ENCODE peak calls at places on chromosomes 5 and 9, in five cellular contexts. One of them, this sample, is unnamed.

GRCh38 chr9:78902051-78902450 is 605.1 kb downstream of the PSAT1 start:
- DNase-seq in PC-3: no peak
- DNase-seq in dorsolateral prefrontal cortex: no peak
- DNase-seq in psoas muscle: no peak
- DNase-seq in thoracic aorta: no peak
- DNase-seq in this sample: no peak

GRCh38 chr5:108747111-108748009 is at the start of gene FER:
- DNase-seq in PC-3: peak; percentile 93
- DNase-seq in dorsolateral prefrontal cortex: no peak
- DNase-seq in psoas muscle: no peak
- DNase-seq in thoracic aorta: no peak
- DNase-seq in this sample: peak; percentile 46

GRCh38 chr5:68242743-68243142 is 27.2 kb downstream of the PIK3R1 start:
- DNase-seq in PC-3: no peak
- DNase-seq in dorsolateral prefrontal cortex: no peak
- DNase-seq in psoas muscle: no peak
- DNase-seq in thoracic aorta: no peak
- DNase-seq in this sample: no peak

GRCh38 chr5:56026863-56027300 is 32.1 kb upstream of the IL6ST start:
- DNase-seq in PC-3: peak; percentile 76
- DNase-seq in dorsolateral prefrontal cortex: no peak
- DNase-seq in psoas muscle: no peak
- DNase-seq in thoracic aorta: no peak
- DNase-seq in this sample: peak; percentile 64

GRCh38 chr5:110088676-110089436 is 399.1 kb downstream of the MAN2A1 start:
- DNase-seq in PC-3: no peak
- DNase-seq in dorsolateral prefrontal cortex: no peak
- DNase-seq in psoas muscle: no peak
- DNase-seq in thoracic aorta: no peak
- DNase-seq in this sample: no peak

GRCh38 chr9:79446540-79447307 is 125.0 kb upstream of the TLE4 start:
- DNase-seq in PC-3: no peak
- DNase-seq in dorsolateral prefrontal cortex: no peak
- DNase-seq in psoas muscle: no peak
- DNase-seq in thoracic aorta: no peak
- DNase-seq in this sample: no peak

GRCh38 chr9:33430942-33431341 is 16.5 kb downstream of the AQP3 start:
- DNase-seq in PC-3: no peak
- DNase-seq in dorsolateral prefrontal cortex: no peak
- DNase-seq in psoas muscle: no peak
- DNase-seq in thoracic aorta: no peak
- DNase-seq in this sample: no peak

GRCh38 chr9:99360026-99360425 is 137.9 kb downstream of the SEC61B start:
- DNase-seq in PC-3: no peak
- DNase-seq in dorsolateral prefrontal cortex: no peak
- DNase-seq in psoas muscle: no peak
- DNase-seq in thoracic aorta: no peak
- DNase-seq in this sample: no peak

GRCh38 chr5:56259002-56259511 is 25.9 kb upstream of the ANKRD55 start:
- DNase-seq in PC-3: peak; percentile 54
- DNase-seq in dorsolateral prefrontal cortex: no peak
- DNase-seq in psoas muscle: no peak
- DNase-seq in thoracic aorta: no peak
- DNase-seq in this sample: peak; percentile 63

GRCh38 chr5:180050106-180050929 is 21.2 kb downstream of the RNF130 start:
- DNase-seq in PC-3: no peak
- DNase-seq in dorsolateral prefrontal cortex: no peak
- DNase-seq in psoas muscle: no peak
- DNase-seq in thoracic aorta: no peak
- DNase-seq in this sample: no peak

GRCh38 chr5:180056153-180056552 is 15.4 kb downstream of the RNF130 start:
- DNase-seq in PC-3: peak; percentile 8
- DNase-seq in dorsolateral prefrontal cortex: no peak
- DNase-seq in psoas muscle: no peak
- DNase-seq in thoracic aorta: no peak
- DNase-seq in this sample: no peak

GRCh38 chr5:180052211-180052818 is 19.2 kb downstream of the RNF130 start:
- DNase-seq in PC-3: no peak
- DNase-seq in dorsolateral prefrontal cortex: no peak
- DNase-seq in psoas muscle: no peak
- DNase-seq in thoracic aorta: no peak
- DNase-seq in this sample: no peak

GRCh38 chr5:180054226-180054625 is 17.3 kb downstream of the RNF130 start:
- DNase-seq in PC-3: no peak
- DNase-seq in dorsolateral prefrontal cortex: no peak
- DNase-seq in psoas muscle: no peak
- DNase-seq in thoracic aorta: no peak
- DNase-seq in this sample: no peak

DNA sequence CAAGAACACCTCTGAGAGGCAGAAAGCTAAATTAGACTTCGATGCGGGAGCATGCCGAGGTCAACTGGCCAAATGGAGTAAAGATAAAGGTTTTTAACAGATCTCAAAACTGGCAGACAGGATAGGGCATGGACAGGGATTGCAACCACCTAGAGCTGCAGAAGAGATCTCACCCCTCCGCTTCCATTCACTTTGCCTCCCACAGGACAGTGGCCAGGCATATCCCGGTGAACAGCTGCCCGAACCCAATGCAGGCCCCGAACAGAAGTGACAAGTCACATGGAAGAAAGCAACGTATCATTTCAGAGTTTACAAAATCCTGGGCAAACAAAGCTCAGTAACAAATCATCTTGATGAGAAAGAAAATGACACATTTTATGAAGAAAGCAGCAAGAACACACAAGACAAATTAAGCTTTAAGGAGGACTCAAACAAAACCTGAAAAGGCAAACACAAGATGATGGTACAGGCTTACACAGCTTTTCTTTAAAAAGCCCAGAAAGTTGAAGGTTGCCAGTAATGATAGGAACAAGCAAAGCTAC is 18.4 kb downstream of the RNF130 start:
- DNase-seq in PC-3: no peak
- DNase-seq in dorsolateral prefrontal cortex: no peak
- DNase-seq in psoas muscle: no peak
- DNase-seq in thoracic aorta: no peak
- DNase-seq in this sample: no peak
- H3K4me3 ChIP-seq in PC-3: no peak overlapping the region
- H3K4me3 ChIP-seq in dorsolateral prefrontal cortex: no peak overlapping the region
- H3K4me3 ChIP-seq in psoas muscle: no peak overlapping the region
- H3K4me3 ChIP-seq in thoracic aorta: no peak overlapping the region
- H3K4me3 ChIP-seq in this sample: no peak overlapping the region

GRCh38 chr5:15286659-15287058 is 213.3 kb upstream of the FBXL7 start:
- DNase-seq in PC-3: no peak
- DNase-seq in dorsolateral prefrontal cortex: no peak
- DNase-seq in psoas muscle: no peak
- DNase-seq in thoracic aorta: no peak
- DNase-seq in this sample: no peak

GRCh38 chr5:15285901-15286583 is 213.9 kb upstream of the FBXL7 start:
- DNase-seq in PC-3: no peak
- DNase-seq in dorsolateral prefrontal cortex: no peak
- DNase-seq in psoas muscle: no peak
- DNase-seq in thoracic aorta: no peak
- DNase-seq in this sample: no peak

GRCh38 chr5:15290953-15291352 is 209.0 kb upstream of the FBXL7 start:
- DNase-seq in PC-3: peak; percentile 7
- DNase-seq in dorsolateral prefrontal cortex: no peak
- DNase-seq in psoas muscle: no peak
- DNase-seq in thoracic aorta: no peak
- DNase-seq in this sample: no peak
- TF ChIP-seq CTCF in PC-3: peak; percentile 16
- TF ChIP-seq CTCF in dorsolateral prefrontal cortex: no peak
- TF ChIP-seq CTCF in psoas muscle: no peak
- TF ChIP-seq CTCF in thoracic aorta: no peak
- TF ChIP-seq CTCF in this sample: peak; percentile 37

GRCh38 chr5:141362719-141363118 is 1.2 kb upstream of the PCDHGA5 start:
- DNase-seq in PC-3: no peak
- DNase-seq in dorsolateral prefrontal cortex: no peak
- DNase-seq in psoas muscle: no peak
- DNase-seq in thoracic aorta: no peak
- DNase-seq in this sample: no peak
- H3K4me3 ChIP-seq in PC-3: no peak overlapping the region
- H3K4me3 ChIP-seq in dorsolateral prefrontal cortex: no peak overlapping the region
- H3K4me3 ChIP-seq in psoas muscle: no peak overlapping the region
- H3K4me3 ChIP-seq in thoracic aorta: no peak overlapping the region
- H3K4me3 ChIP-seq in this sample: no peak overlapping the region

GRCh38 chr5:88113429-88113828 is 155.2 kb downstream of the TMEM161B start:
- DNase-seq in PC-3: no peak
- DNase-seq in dorsolateral prefrontal cortex: no peak
- DNase-seq in psoas muscle: no peak
- DNase-seq in thoracic aorta: no peak
- DNase-seq in this sample: no peak
- TF ChIP-seq CTCF in PC-3: peak; percentile 17
- TF ChIP-seq CTCF in dorsolateral prefrontal cortex: no peak
- TF ChIP-seq CTCF in psoas muscle: no peak
- TF ChIP-seq CTCF in thoracic aorta: no peak
- TF ChIP-seq CTCF in this sample: no peak

GRCh38 chr9:121569266-121569648 is 69.6 kb upstream of the GGTA1 start:
- DNase-seq in PC-3: no peak
- DNase-seq in dorsolateral prefrontal cortex: no peak
- DNase-seq in psoas muscle: no peak
- DNase-seq in thoracic aorta: no peak
- DNase-seq in this sample: no peak

GRCh38 chr9:121568541-121569265 is 69.1 kb upstream of the GGTA1 start:
- DNase-seq in PC-3: no peak
- DNase-seq in dorsolateral prefrontal cortex: no peak
- DNase-seq in psoas muscle: peak; percentile 49
- DNase-seq in thoracic aorta: no peak
- DNase-seq in this sample: peak; percentile 16

GRCh38 chr9:121568101-121568460 is 68.4 kb upstream of the GGTA1 start:
- DNase-seq in PC-3: no peak
- DNase-seq in dorsolateral prefrontal cortex: no peak
- DNase-seq in psoas muscle: no peak
- DNase-seq in thoracic aorta: no peak
- DNase-seq in this sample: no peak

GRCh38 chr9:121566401-121567141 is 66.9 kb upstream of the GGTA1 start:
- DNase-seq in PC-3: peak; percentile 28
- DNase-seq in dorsolateral prefrontal cortex: peak; percentile 79
- DNase-seq in psoas muscle: peak; percentile 59
- DNase-seq in thoracic aorta: peak; percentile 55
- DNase-seq in this sample: no peak

DNA sequence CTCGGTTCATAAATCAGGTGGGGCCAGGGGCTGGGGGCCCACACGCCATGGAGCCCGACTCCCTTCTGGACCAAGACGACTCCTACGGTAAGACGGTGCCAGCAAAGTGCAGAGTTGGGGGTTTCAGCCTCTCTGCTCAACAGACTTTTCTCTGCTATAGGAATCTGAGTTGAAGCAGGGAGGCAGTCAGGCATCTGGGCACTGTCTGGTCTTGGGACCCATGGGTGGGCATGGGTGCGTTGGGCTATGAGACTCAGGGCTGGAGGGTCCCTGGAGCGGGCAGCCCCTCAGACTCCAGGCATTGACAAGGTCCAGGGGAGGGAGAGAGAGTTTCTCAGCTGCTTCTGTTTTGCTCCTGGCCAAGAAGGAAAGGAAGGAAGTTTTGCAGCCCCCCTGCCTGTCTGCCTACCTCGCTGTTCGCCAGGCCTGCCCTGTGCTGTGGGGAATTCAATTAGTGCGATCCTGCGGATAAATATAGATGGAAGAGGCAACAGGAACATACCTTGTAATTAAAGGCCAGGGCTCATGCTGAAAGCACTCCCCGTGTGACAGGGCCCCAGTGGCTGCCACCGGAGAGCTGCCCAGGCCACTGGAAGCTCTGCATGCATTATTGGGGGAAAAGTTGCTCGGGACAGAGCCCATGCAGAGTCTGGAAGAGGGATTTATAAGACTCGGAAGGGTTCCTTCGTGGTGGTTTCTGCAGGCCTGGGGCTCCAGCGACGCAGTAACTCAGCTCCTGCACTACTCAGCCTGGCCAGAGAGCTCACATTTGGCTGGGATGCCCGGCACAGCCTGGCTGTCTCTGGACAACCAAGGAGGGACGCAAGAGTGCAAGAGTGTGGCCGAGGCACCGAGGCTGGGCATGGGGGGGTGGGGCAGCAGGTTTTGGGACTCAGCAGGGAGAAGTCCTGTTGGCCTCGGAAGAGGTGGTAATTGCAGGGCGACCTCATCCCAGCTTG is 67.8 kb upstream of the GGTA1 start:
- DNase-seq in PC-3: no peak
- DNase-seq in dorsolateral prefrontal cortex: no peak
- DNase-seq in psoas muscle: peak; percentile 46
- DNase-seq in thoracic aorta: no peak
- DNase-seq in this sample: no peak
- H3K4me3 ChIP-seq in PC-3: no peak overlapping the region
- H3K4me3 ChIP-seq in dorsolateral prefrontal cortex: peak overlapping the region; percentile 20
- H3K4me3 ChIP-seq in psoas muscle: peak overlapping the region; percentile 68
- H3K4me3 ChIP-seq in thoracic aorta: peak overlapping the region; percentile 71
- H3K4me3 ChIP-seq in this sample: peak overlapping the region; percentile 6

DNA sequence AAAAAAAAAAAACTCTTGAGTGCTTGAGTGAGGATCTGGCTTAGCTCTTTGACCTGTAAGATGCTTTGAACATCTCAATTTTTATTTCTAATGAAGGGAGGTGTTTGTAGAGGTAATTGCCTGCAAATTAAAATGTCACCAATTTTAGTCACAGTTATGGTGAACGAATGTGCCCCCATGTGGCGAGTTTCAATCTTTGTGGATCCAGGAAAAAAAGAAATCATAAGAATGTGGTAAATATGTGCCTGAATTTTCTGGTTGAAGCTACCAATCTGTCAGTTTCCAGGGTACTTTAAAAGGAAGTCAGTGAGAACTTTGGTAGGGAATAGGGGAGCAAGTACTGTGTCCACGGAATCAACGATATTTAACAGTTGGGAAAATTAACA is 1772.4 kb upstream of the CDH9 start:
- DNase-seq in PC-3: peak; percentile 19
- DNase-seq in dorsolateral prefrontal cortex: no peak
- DNase-seq in psoas muscle: no peak
- DNase-seq in thoracic aorta: no peak
- DNase-seq in this sample: no peak
- TF ChIP-seq CTCF in PC-3: peak; percentile 54
- TF ChIP-seq CTCF in dorsolateral prefrontal cortex: no peak
- TF ChIP-seq CTCF in psoas muscle: no peak
- TF ChIP-seq CTCF in thoracic aorta: no peak
- TF ChIP-seq CTCF in this sample: peak; percentile 13

GRCh38 chr5:138755084-138755748 is 2.0 kb downstream of the CTNNA1 start:
- DNase-seq in PC-3: no peak
- DNase-seq in dorsolateral prefrontal cortex: no peak
- DNase-seq in psoas muscle: no peak
- DNase-seq in thoracic aorta: no peak
- DNase-seq in this sample: no peak

GRCh38 chr5:138752341-138752950 is 779 bp upstream of the CTNNA1 start:
- DNase-seq in PC-3: peak; percentile 37
- DNase-seq in dorsolateral prefrontal cortex: no peak
- DNase-seq in psoas muscle: no peak
- DNase-seq in thoracic aorta: no peak
- DNase-seq in this sample: no peak

GRCh38 chr5:138754699-138755057 is 1.5 kb downstream of the CTNNA1 start:
- DNase-seq in PC-3: peak; percentile 71
- DNase-seq in dorsolateral prefrontal cortex: no peak
- DNase-seq in psoas muscle: no peak
- DNase-seq in thoracic aorta: no peak
- DNase-seq in this sample: no peak

GRCh38 chr5:138752951-138753793 is at the start of gene CTNNA1:
- DNase-seq in PC-3: peak; percentile 68
- DNase-seq in dorsolateral prefrontal cortex: peak; percentile 67
- DNase-seq in psoas muscle: peak; percentile 83
- DNase-seq in thoracic aorta: no peak
- DNase-seq in this sample: no peak

GRCh38 chr5:138753794-138754698 is 821 bp downstream of the CTNNA1 start:
- DNase-seq in PC-3: peak; percentile 78
- DNase-seq in dorsolateral prefrontal cortex: peak; percentile 82
- DNase-seq in psoas muscle: peak; percentile 91
- DNase-seq in thoracic aorta: peak; percentile 80
- DNase-seq in this sample: peak; percentile 71
- H3K4me3 ChIP-seq in PC-3: peak overlapping the region; percentile 97
- H3K4me3 ChIP-seq in dorsolateral prefrontal cortex: peak overlapping the region; percentile 75
- H3K4me3 ChIP-seq in psoas muscle: peak overlapping the region; percentile 96
- H3K4me3 ChIP-seq in thoracic aorta: peak overlapping the region; percentile 100
- H3K4me3 ChIP-seq in this sample: peak overlapping the region; percentile 92